ENCODE peak calls at places on chromosomes 2 and 18, in nine cellular contexts. E is choroid plexus epithelial cell, W is nephron progenitor cell, L is gastrocnemius medialis, F is IMR-90, Q is astrocyte of the spinal cord, B is glutamatergic neuron, Z is AG04449, H is kidney epithelial cell. R is an unnamed sample.

GRCh38 chr2:129502781-129503180 is 476.7 kb upstream of the RAB6C start:
- DNase-seq in F (no peak), H (peak), B (no peak), L (no peak), Q (peak), W (no peak), E (peak), Z (no peak), R (no peak)

GRCh38 chr18:32135595-32135994 is 43.9 kb downstream of the RNF138 start:
- DNase-seq in B (no peak), H (no peak), Q (no peak), Z (no peak), L (no peak), F (no peak), E (no peak), W (no peak), R (no peak)

GRCh38 chr18:79690586-79691482 is 11.2 kb downstream of the CTDP1 start:
- DNase-seq in L (no peak), W (no peak), E (no peak), F (no peak), Z (no peak), Q (no peak), H (no peak), B (peak), R (no peak)

GRCh38 chr2:42117923-42118758 is 51.0 kb upstream of the EML4 start:
- DNase-seq in E (peak), Z (no peak), F (peak), W (no peak), L (no peak), B (no peak), Q (peak), H (no peak), R (peak)

GRCh38 chr18:48992791-48993555 is 42.2 kb upstream of the SMAD7 start:
- DNase-seq in E (no peak), F (no peak), Q (no peak), L (no peak), H (no peak), Z (no peak), B (no peak), W (no peak), R (no peak)

GRCh38 chr18:13353424-13353823 is 134.9 kb downstream of the LDLRAD4 start:
- DNase-seq in W (no peak), E (no peak), H (no peak), Z (no peak), Q (no peak), F (no peak), L (no peak), B (no peak), R (no peak)

GRCh38 chr18:55096261-55097026 is 137.2 kb upstream of the CCDC68 start:
- DNase-seq in Z (peak), L (no peak), W (no peak), H (no peak), B (peak), F (peak), E (peak), Q (peak), R (peak)

GRCh38 chr2:34524115-34524514 is 925.0 kb upstream of the FAM98A start:
- DNase-seq in W (no peak), Z (no peak), H (no peak), L (no peak), E (no peak), F (no peak), B (no peak), Q (no peak), R (no peak)

GRCh38 chr2:14533106-14533757 is 99.3 kb upstream of the LRATD1 start:
- DNase-seq in H (no peak), W (no peak), Q (no peak), B (no peak), Z (no peak), L (no peak), E (no peak), F (no peak), R (no peak)

GRCh38 chr2:75606851-75607798 is 39.5 kb upstream of the MRPL19 start:
- DNase-seq in L (no peak), F (peak), H (peak), Q (peak), E (no peak), Z (peak), B (no peak), W (no peak), R (no peak)

GRCh38 chr2:149562304-149562703 is 25.3 kb downstream of the MMADHC start:
- DNase-seq in L (no peak), H (peak), Z (no peak), B (no peak), Q (peak), E (peak), F (peak), W (no peak), R (peak)

DNA sequence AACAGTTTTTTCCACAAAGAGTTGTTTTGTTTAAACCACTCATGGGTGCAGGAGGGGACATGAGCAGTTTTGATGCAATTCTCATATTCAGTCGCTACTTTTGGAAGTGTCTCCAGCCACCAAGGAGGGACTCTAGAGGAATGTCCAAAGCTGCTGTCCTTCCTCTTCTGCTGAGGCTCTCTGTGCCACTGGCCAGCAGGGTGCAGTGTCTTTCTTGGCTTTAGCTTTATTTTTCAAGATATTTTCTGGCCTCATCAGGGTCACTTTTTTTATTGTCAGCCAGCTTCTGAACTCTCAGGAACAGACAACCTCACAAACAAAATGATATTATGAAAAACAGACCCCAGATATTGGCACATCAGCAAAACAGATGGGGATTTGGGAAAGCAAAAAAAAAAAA is 289.3 kb upstream of the ZSWIM2 start:
- DNase-seq in F (peak), L (peak), Z (no peak), Q (peak), E (peak), B (peak), W (peak), H (no peak), R (peak)
- TF ChIP-seq CTCF in F (peak), L (no peak), Z (peak), Q (peak), E (peak), B (peak), W (peak), H (peak), R (peak)

DNA sequence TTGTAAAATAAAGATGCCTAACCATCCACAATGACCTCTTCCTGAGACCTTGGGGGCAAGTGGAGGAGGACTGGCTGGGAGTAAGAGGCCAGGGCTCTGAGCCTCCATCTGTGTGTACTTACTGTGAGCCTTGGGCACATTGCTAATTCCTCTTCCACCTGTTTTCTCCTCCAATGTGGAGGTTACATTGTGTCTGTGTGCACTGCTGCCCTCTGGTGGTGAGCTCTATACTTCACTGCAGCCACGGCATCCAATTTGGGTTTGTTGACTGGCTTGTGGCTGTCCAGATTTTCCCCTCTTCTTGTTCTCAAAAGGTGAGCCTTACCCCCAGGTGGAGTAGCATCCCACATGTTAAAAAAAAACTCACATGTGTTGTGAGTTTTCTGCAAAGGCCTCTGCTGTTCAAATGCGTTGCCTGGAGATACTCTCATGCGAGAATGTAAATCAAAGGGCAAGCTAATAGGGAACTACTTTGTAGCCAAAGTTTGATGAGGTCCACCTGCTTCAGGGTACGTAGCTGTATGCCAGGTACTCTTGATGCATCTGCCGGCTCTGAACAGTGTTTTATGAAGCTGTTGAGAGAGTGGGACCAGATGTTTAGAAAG is 80.8 kb downstream of the APOB start:
- DNase-seq in E (peak), W (peak), Q (peak), L (peak), F (peak), H (no peak), Z (no peak), B (peak), R (peak)
- TF ChIP-seq CTCF in E (peak), W (peak), Q (peak), L (peak), F (peak), H (peak), Z (peak), B (peak), R (peak)

GRCh38 chr2:231672617-231673347 is 35.5 kb upstream of the PTMA start:
- DNase-seq in W (peak), E (peak), Z (no peak), H (no peak), B (peak), L (no peak), F (peak), Q (peak), R (peak)

GRCh38 chr2:231673348-231673770 is 35.0 kb upstream of the PTMA start:
- DNase-seq in E (peak), H (no peak), B (peak), Z (no peak), W (peak), Q (peak), F (peak), L (no peak), R (peak)

GRCh38 chr2:231668981-231669380 is 39.3 kb upstream of the PTMA start:
- DNase-seq in F (no peak), L (no peak), H (no peak), W (no peak), Z (no peak), B (no peak), Q (no peak), E (no peak), R (no peak)

GRCh38 chr2:231671617-231672350 is 36.5 kb upstream of the PTMA start:
- DNase-seq in E (no peak), Z (no peak), H (no peak), B (peak), W (no peak), L (no peak), Q (no peak), F (no peak), R (no peak)

GRCh38 chr2:231670892-231671616 is 37.3 kb upstream of the PTMA start:
- DNase-seq in F (no peak), Q (no peak), B (peak), E (no peak), L (no peak), Z (no peak), H (no peak), W (no peak), R (no peak)
- TF ChIP-seq CTCF in F (peak), Q (peak), B (peak), E (peak), L (peak), Z (no peak), H (peak), W (peak), R (peak)

GRCh38 chr2:161426788-161427412 is 10.8 kb downstream of the TBR1 start:
- DNase-seq in W (peak), H (no peak), F (peak), L (no peak), E (peak), Z (no peak), Q (peak), B (no peak), R (no peak)
- TF ChIP-seq CTCF in W (peak), H (peak), F (peak), L (no peak), E (peak), Z (peak), Q (peak), B (peak), R (no peak)

R was measured in Calu3.